ENCODE peak calls at places on chromosomes 7 and 10, in six cellular contexts. L, Q, O, R, Z and G are unnamed samples.

GRCh38 chr7:139116999-139117398 is 7.5 kb upstream of the ZC3HAV1 start:
- DNase-seq in L (no peak), Q (no peak), O (no peak), R (no peak), Z (no peak), G (no peak)

GRCh38 chr10:6348091-6348862 is 145.5 kb downstream of the PFKFB3 start:
- DNase-seq in L (peak; percentile 1), Q (peak; percentile 65), O (no peak), R (no peak), Z (no peak), G (no peak)

GRCh38 chr10:816958-817357 is 114.5 kb downstream of the LARP4B start:
- DNase-seq in L (no peak), Q (peak; percentile 69), O (no peak), R (no peak), Z (no peak), G (no peak)

GRCh38 chr10:188546-188945 is 53.3 kb downstream of the ZMYND11 start:
- DNase-seq in L (no peak), Q (no peak), O (no peak), R (no peak), Z (no peak), G (no peak)

GRCh38 chr7:99473315-99473596 is 566 bp downstream of the ZNF789 start:
- DNase-seq in L (peak; percentile 68), Q (peak; percentile 24), O (no peak), R (no peak), Z (peak; percentile 52), G (peak; percentile 72)

GRCh38 chr7:134761206-134761786 is 18.1 kb upstream of the CALD1 start:
- DNase-seq in L (no peak), Q (no peak), O (no peak), R (no peak), Z (no peak), G (no peak)

GRCh38 chr7:148256433-148256832 is 334.1 kb upstream of the C7orf33 start:
- DNase-seq in L (no peak), Q (no peak), O (no peak), R (no peak), Z (no peak), G (no peak)

GRCh38 chr10:68902382-68902781 is 1.3 kb downstream of the DDX50 start:
- DNase-seq in L (no peak), Q (no peak), O (no peak), R (no peak), Z (no peak), G (no peak)

GRCh38 chr10:102457591-102458150 is 6.3 kb upstream of the C10orf95 start:
- DNase-seq in L (no peak), Q (no peak), O (no peak), R (no peak), Z (no peak), G (no peak)

GRCh38 chr10:98266647-98267046 is 1.3 kb downstream of the LOXL4 start:
- DNase-seq in L (no peak), Q (no peak), O (peak; percentile 26), R (no peak), Z (no peak), G (no peak)

GRCh38 chr7:45687721-45688120 is 113.6 kb downstream of the ADCY1 start:
- DNase-seq in L (no peak), Q (no peak), O (no peak), R (peak; percentile 65), Z (no peak), G (peak; percentile 21)

GRCh38 chr10:6401562-6402348 is 178.3 kb downstream of the PRKCQ start:
- DNase-seq in L (peak; percentile 85), Q (peak; percentile 81), O (peak; percentile 67), R (peak; percentile 87), Z (peak; percentile 97), G (peak; percentile 63)

GRCh38 chr10:31187607-31188210 is 131.3 kb upstream of the ZEB1 start:
- DNase-seq in L (no peak), Q (no peak), O (no peak), R (no peak), Z (no peak), G (no peak)

GRCh38 chr10:43205681-43206390 is 61.0 kb downstream of the RASGEF1A start:
- DNase-seq in L (no peak), Q (peak; percentile 37), O (no peak), R (peak; percentile 50), Z (no peak), G (no peak)

GRCh38 chr7:130695840-130696239 is 9.5 kb upstream of the TSGA13 start:
- DNase-seq in L (peak; percentile 11), Q (no peak), O (peak; percentile 15), R (no peak), Z (peak; percentile 57), G (peak; percentile 8)

GRCh38 chr7:142811154-142811737 is 40.5 kb downstream of the PRSS2 start:
- DNase-seq in L (peak; percentile 73), Q (no peak), O (peak; percentile 14), R (no peak), Z (peak; percentile 50), G (no peak)

GRCh38 chr10:28111712-28112111 is 112.8 kb upstream of the ODAD2 start:
- DNase-seq in L (no peak), Q (no peak), O (no peak), R (no peak), Z (no peak), G (no peak)

GRCh38 chr7:85030893-85031292 is 156.0 kb downstream of the SEMA3D start:
- DNase-seq in L (peak; percentile 14), Q (no peak), O (peak; percentile 22), R (no peak), Z (peak; percentile 1), G (peak; percentile 14)

GRCh38 chr7:2196381-2197378 is 36.1 kb downstream of the MAD1L1 start:
- DNase-seq in L (no peak), Q (no peak), O (no peak), R (no peak), Z (no peak), G (no peak)

GRCh38 chr7:2193120-2193519 is 39.6 kb downstream of the MAD1L1 start:
- DNase-seq in L (no peak), Q (no peak), O (peak; percentile 94), R (no peak), Z (no peak), G (no peak)

GRCh38 chr7:2193575-2194305 is 39.0 kb downstream of the MAD1L1 start:
- DNase-seq in L (no peak), Q (no peak), O (peak; percentile 62), R (no peak), Z (no peak), G (no peak)

GRCh38 chr7:2197436-2198155 is 35.1 kb downstream of the MAD1L1 start:
- DNase-seq in L (no peak), Q (no peak), O (no peak), R (no peak), Z (no peak), G (no peak)

DNA sequence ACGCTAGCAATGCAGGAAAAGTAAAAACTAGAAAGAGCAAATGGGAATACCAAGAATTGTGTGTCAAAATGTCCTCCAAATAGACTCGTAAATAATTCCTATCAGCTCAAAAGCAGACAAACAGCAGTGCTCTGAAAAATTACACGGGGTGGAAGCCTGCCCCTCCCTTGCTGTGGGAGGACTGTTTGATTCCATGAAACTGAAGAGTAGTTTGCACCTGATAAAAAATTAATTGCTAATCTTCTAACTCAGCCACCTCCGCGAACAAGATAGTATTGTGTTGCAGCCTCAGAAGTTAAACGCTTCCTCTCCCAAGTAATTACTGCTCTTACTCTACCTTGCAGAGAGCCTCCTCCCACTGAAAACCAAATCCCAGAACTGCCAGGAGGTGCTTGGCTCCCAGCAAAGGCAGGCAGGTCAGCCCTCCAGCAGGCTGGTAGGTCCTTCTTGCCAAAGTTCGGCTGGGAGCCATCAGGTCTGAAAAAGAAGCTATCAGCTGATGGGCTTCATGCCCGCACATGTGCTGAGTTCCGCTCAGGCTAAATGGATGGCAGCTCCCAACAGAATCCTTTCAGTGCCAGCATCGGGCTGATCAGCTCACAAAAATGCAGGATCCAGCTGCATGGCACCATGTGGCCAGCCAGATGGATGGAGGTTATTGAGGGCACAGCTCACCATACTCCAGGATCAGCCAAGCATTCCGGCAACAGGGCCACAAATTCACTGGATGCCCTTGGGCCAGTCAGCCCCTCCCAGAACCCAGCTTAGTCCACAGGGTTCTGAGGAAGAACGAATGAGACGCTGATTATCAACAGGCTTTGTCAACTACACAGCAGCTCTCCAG is 37.1 kb downstream of the MAD1L1 start:
- DNase-seq in L (no peak), Q (no peak), O (no peak), R (no peak), Z (no peak), G (peak; percentile 58)
- H3K27ac ChIP-seq in L (no peak overlapping the region), Q (no peak overlapping the region), O (no peak overlapping the region), R (no peak overlapping the region), Z (no peak overlapping the region), G (no peak overlapping the region)

DNA sequence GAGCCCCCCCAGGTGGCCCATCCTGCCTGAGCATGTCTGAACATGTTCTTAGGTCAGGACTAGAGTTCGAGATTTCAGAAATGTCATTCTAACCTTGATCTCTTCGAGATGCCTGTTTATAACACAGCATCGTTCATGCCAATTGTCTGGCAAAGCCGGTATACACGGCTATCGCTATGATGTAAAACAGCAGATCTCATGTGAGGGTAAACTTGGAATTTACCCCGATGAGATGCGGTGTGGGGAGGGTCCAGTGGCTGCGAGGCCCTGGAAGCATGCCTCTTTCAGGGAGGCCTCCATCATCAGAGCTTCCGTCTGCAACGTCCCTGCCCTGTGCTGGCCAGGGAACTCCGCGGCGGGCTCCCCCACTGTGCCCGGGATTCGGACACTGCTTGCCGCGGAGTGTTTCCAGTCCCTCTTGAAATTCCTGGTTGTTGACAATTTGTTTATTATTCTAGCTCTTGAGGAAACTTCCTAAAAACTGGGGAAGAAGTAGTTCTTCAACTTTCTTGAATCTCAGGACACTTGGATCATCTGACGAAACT is 168.6 kb upstream of the RHEB start:
- DNase-seq in L (no peak), Q (no peak), O (no peak), R (no peak), Z (no peak), G (no peak)
- H3K27ac ChIP-seq in L (peak overlapping the region; percentile 53), Q (peak overlapping the region; percentile 54), O (peak overlapping the region; percentile 80), R (no peak overlapping the region), Z (peak overlapping the region; percentile 82), G (peak overlapping the region; percentile 39)

DNA sequence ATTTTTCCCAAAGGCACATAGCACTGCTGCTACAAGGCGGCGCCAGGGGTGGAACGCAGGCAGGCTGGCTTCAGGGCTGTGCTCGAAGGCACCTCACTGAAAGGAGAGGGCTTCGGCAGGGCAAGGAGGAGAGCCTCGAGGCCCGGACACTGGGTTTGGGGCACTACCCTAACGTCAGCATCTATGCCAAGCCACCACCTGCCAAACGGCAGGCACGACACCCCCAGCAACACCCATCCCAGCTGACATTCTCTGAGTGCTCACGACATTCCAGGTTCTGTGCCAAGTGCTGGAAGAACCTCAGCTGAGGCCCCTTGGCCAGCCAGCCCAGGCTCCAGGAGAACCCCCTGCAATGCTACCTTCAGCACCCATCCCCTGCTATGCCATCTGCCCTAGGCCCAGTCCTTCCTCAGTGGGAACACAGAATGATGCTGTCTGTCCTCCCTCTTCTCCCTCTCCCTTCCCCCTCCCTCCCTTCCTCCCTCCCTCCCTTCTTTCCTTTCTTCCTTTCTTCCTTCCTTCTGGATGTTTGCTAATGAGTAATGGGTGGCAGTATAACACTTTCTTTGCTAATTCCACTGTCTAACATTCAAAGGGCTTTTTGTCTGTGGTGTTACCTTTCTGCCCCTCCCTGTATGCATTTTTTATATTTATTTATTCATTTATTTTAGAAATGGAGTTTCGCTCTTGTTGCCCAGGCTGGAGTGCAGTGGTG is 24.3 kb downstream of the ZCCHC24 start:
- DNase-seq in L (no peak), Q (peak; percentile 28), O (no peak), R (peak; percentile 46), Z (no peak), G (no peak)
- H3K27ac ChIP-seq in L (no peak overlapping the region), Q (no peak overlapping the region), O (no peak overlapping the region), R (no peak overlapping the region), Z (no peak overlapping the region), G (no peak overlapping the region)

GRCh38 chr7:55250313-55250712 is 114.8 kb upstream of the LANCL2 start:
- DNase-seq in L (no peak), Q (no peak), O (peak; percentile 47), R (no peak), Z (peak; percentile 65), G (no peak)
- H3K27ac ChIP-seq in L (no peak overlapping the region), Q (no peak overlapping the region), O (no peak overlapping the region), R (no peak overlapping the region), Z (no peak overlapping the region), G (no peak overlapping the region)